ENCODE peak calls at places on chromosomes 5 and 9, in nine cellular contexts. B is IMR-90; G is foreskin fibroblast; V is heart right ventricle; K is fibroblast of mammary gland; J is endodermal cell; L is fibroblast of the aortic adventitia; M is CD8-positive, alpha-beta T cell; O is HFF-Myc. C is an unnamed sample.

GRCh38 chr9:125561497-125562148 is 145.4 kb downstream of the MAPKAP1 start:
- DNase-seq in G (no peak), K (no peak), M (no peak), J (no peak), B (no peak), L (no peak), O (no peak), V (no peak), C (peak; percentile 10)

GRCh38 chr5:167730121-167730520 is 561.3 kb upstream of the WWC1 start:
- DNase-seq in K (peak; percentile 97), G (peak; percentile 81), J (no peak), L (peak; percentile 94), O (peak; percentile 61), V (no peak), B (peak; percentile 96), M (no peak), C (no peak)

GRCh38 chr5:65925094-65925600 is 1.2 kb upstream of the ERBIN start:
- DNase-seq in L (peak; percentile 71), B (peak; percentile 82), J (peak; percentile 87), M (peak; percentile 79), G (peak; percentile 84), V (peak; percentile 75), K (peak; percentile 71), O (peak; percentile 48), C (peak; percentile 78)

GRCh38 chr9:34651286-34651685 is 699 bp upstream of the IL11RA start:
- DNase-seq in M (no peak), B (peak; percentile 54), O (no peak), L (peak; percentile 68), G (peak; percentile 55), K (peak; percentile 72), J (no peak), V (no peak), C (no peak)

GRCh38 chr5:142023836-142024235 is 11.0 kb upstream of the GNPDA1 start:
- DNase-seq in B (no peak), O (no peak), G (no peak), K (no peak), V (no peak), L (no peak), M (no peak), J (peak; percentile 4), C (no peak)

GRCh38 chr5:138655530-138656245 is 80.5 kb upstream of the HSPA9 start:
- DNase-seq in M (no peak), J (no peak), O (no peak), K (no peak), L (peak; percentile 51), V (no peak), G (no peak), B (no peak), C (no peak)

GRCh38 chr9:73199886-73200285 is 48.2 kb downstream of the ANXA1 start:
- DNase-seq in B (no peak), L (no peak), M (no peak), G (peak; percentile 41), O (no peak), K (no peak), V (no peak), J (peak; percentile 78), C (no peak)

GRCh38 chr9:108074900-108075299 is 585.3 kb upstream of the KLF4 start:
- DNase-seq in K (no peak), M (no peak), B (no peak), G (no peak), J (no peak), O (no peak), V (no peak), L (no peak), C (no peak)

GRCh38 chr5:144328505-144328904 is 157.8 kb downstream of the KCTD16 start:
- DNase-seq in L (no peak), J (no peak), B (no peak), M (no peak), K (no peak), V (no peak), G (no peak), O (no peak), C (no peak)

GRCh38 chr5:111384220-111384619 is 128.1 kb downstream of the STARD4 start:
- DNase-seq in O (no peak), J (no peak), M (no peak), L (peak; percentile 14), V (no peak), B (no peak), K (peak; percentile 20), G (peak; percentile 9), C (no peak)

GRCh38 chr5:66529182-66529581 is 67.0 kb upstream of the MAST4 start:
- DNase-seq in G (no peak), J (no peak), M (no peak), B (no peak), L (no peak), K (no peak), O (no peak), V (no peak), C (no peak)

GRCh38 chr9:131658753-131659129 is 81.1 kb downstream of the RAPGEF1 start:
- DNase-seq in K (no peak), V (no peak), L (no peak), J (no peak), M (no peak), B (no peak), O (no peak), G (no peak), C (no peak)

GRCh38 chr5:95725071-95725820 is 5.9 kb upstream of the RHOBTB3 start:
- DNase-seq in M (no peak), B (no peak), K (no peak), J (no peak), G (no peak), O (no peak), L (no peak), V (no peak), C (no peak)

GRCh38 chr5:154366353-154366752 is 79.4 kb upstream of the SAP30L start:
- DNase-seq in O (no peak), G (peak; percentile 56), V (no peak), B (peak; percentile 82), L (peak; percentile 77), J (no peak), K (peak; percentile 44), M (no peak), C (no peak)

GRCh38 chr9:35793461-35793860 is 2.1 kb downstream of the NPR2 start:
- DNase-seq in M (no peak), L (no peak), G (peak; percentile 35), O (no peak), B (no peak), J (no peak), V (no peak), K (no peak), C (no peak)

GRCh38 chr5:128706269-128706668 is 168.2 kb upstream of the FBN2 start:
- DNase-seq in K (peak; percentile 12), O (no peak), M (no peak), B (no peak), V (no peak), J (no peak), G (peak; percentile 21), L (no peak), C (no peak)

GRCh38 chr5:43353668-43354067 is 40.5 kb upstream of the HMGCS1 start:
- DNase-seq in V (no peak), M (no peak), G (no peak), K (no peak), J (no peak), O (no peak), B (no peak), L (no peak), C (no peak)

GRCh38 chr9:89461302-89461701 is 36.6 kb downstream of the SEMA4D start:
- DNase-seq in M (peak; percentile 53), O (no peak), L (peak; percentile 5), G (peak; percentile 33), B (peak; percentile 83), V (no peak), J (no peak), K (peak; percentile 75), C (no peak)

GRCh38 chr5:60232051-60232794 is 338.7 kb upstream of the PDE4D start:
- DNase-seq in K (no peak), V (no peak), M (no peak), O (no peak), G (no peak), B (no peak), J (no peak), L (no peak), C (no peak)

DNA sequence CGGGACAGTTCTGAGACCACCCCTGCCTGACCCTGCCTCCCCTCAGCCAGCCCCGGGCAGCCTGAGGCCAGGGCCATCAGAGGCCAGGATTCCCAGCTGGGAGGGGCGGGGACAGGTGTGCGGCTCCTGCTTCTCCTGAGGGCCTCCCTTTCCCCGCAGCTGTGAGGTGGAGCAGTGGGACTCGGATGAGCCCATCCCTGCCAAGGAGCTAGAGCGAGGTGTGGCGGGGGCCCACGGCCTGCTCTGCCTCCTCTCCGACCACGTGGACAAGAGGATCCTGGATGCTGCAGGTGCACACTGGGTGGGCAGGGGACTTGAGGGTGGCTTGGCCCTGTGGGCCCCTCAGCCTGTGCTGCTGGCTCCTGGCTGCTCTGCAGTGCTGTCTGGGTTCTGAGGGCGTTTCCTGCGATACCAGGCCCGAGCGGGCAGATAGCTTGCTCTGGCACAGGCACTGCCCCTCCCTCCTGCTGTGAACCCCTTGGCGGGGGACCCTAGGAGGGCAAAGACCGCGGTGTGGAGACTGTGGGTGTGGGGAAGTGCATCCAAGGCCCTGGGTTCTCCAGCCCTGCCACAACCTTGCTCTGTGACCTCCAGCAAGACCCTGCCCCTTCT is 2.3 kb downstream of the GRHPR start:
- DNase-seq in L (no peak), B (no peak), O (no peak), G (no peak), J (no peak), V (no peak), M (no peak), K (no peak), C (no peak)
- H3K4me3 ChIP-seq in L (peak overlapping the region; percentile 96), B (no peak overlapping the region), O (peak overlapping the region; percentile 83), G (no peak overlapping the region), J (peak overlapping the region; percentile 89), V (no peak overlapping the region), M (no peak overlapping the region), K (no peak overlapping the region), C (peak overlapping the region; percentile 72)

GRCh38 chr9:134217431-134218210 is 53.3 kb upstream of the RNU6ATAC start:
- DNase-seq in B (no peak), M (no peak), O (no peak), J (peak; percentile 85), V (peak; percentile 4), K (no peak), L (no peak), G (peak; percentile 28), C (no peak)
- TF ChIP-seq CTCF in B (peak; percentile 1), M (no peak), O (peak; percentile 14), J (peak; percentile 66), V (no peak), K (no peak), L (no peak), G (no peak), C (peak; percentile 25)

DNA sequence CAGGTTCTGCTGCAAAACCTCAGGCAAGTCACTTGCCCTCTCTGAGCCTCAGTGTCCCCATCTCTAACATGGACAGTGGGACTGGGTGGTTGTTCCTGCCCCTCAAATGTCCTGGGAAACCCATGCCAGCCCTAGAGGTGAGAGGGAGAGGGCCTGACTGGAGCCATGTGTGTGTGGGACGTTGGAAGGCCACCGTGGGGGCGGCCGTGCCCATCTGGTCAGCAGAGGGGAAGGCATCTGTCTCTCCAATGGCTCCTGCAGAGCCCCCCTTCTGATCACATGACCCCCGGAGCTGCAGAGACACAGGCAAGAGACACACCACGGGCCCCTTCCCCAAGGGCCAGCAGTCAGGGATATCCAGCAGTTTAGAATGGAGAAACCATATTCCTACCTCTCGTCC is 1.7 kb downstream of the DNM1 start:
- DNase-seq in O (no peak), K (no peak), J (no peak), M (no peak), L (no peak), V (no peak), G (no peak), B (no peak), C (no peak)
- H3K4me3 ChIP-seq in O (peak overlapping the region; percentile 90), K (no peak overlapping the region), J (peak overlapping the region; percentile 83), M (no peak overlapping the region), L (peak overlapping the region; percentile 84), V (no peak overlapping the region), G (peak overlapping the region; percentile 76), B (no peak overlapping the region), C (no peak overlapping the region)

GRCh38 chr9:130182090-130182909 is 10.1 kb downstream of the NCS1 start:
- DNase-seq in M (no peak), O (no peak), L (no peak), V (no peak), K (no peak), B (no peak), G (no peak), J (no peak), C (no peak)
- TF ChIP-seq CTCF in M (no peak), O (no peak), L (no peak), V (no peak), K (no peak), B (no peak), G (no peak), J (peak; percentile 10), C (no peak)

C was measured in GM12864.